ENCODE peak calls at places on chromosomes 5 and 9, in ten cellular contexts. One of them, this sample, is unnamed.

GRCh38 chr5:16431482-16431881 is 34.1 kb downstream of the ZNF622 start:
- DNase-seq in BE2C: no peak
- DNase-seq in CD8-positive, alpha-beta memory T cell: no peak
- DNase-seq in Peyer's patch: no peak
- DNase-seq in ascending aorta: no peak
- DNase-seq in GM23338: peak; percentile 17
- DNase-seq in HCT116: no peak
- DNase-seq in CD4-positive, CD25-positive, alpha-beta regulatory T cell: no peak
- DNase-seq in neural progenitor cell: peak; percentile 9
- DNase-seq in SK-N-SH: no peak
- DNase-seq in this sample: peak; percentile 47

GRCh38 chr5:150604010-150604409 is 36.5 kb upstream of the SYNPO start:
- DNase-seq in BE2C: no peak
- DNase-seq in CD8-positive, alpha-beta memory T cell: no peak
- DNase-seq in Peyer's patch: peak; percentile 11
- DNase-seq in ascending aorta: no peak
- DNase-seq in GM23338: no peak
- DNase-seq in HCT116: no peak
- DNase-seq in CD4-positive, CD25-positive, alpha-beta regulatory T cell: no peak
- DNase-seq in neural progenitor cell: no peak
- DNase-seq in SK-N-SH: no peak
- DNase-seq in this sample: no peak

GRCh38 chr9:127452481-127453092 is 1.3 kb downstream of the LRSAM1 start:
- DNase-seq in BE2C: peak; percentile 87
- DNase-seq in CD8-positive, alpha-beta memory T cell: no peak
- DNase-seq in Peyer's patch: peak; percentile 61
- DNase-seq in ascending aorta: peak; percentile 75
- DNase-seq in GM23338: no peak
- DNase-seq in HCT116: no peak
- DNase-seq in CD4-positive, CD25-positive, alpha-beta regulatory T cell: no peak
- DNase-seq in neural progenitor cell: no peak
- DNase-seq in SK-N-SH: peak; percentile 68
- DNase-seq in this sample: no peak

GRCh38 chr5:150350524-150351344 is 6.8 kb upstream of the TCOF1 start:
- DNase-seq in BE2C: peak; percentile 80
- DNase-seq in CD8-positive, alpha-beta memory T cell: peak; percentile 16
- DNase-seq in Peyer's patch: peak; percentile 77
- DNase-seq in ascending aorta: peak; percentile 71
- DNase-seq in GM23338: peak; percentile 94
- DNase-seq in HCT116: peak; percentile 76
- DNase-seq in CD4-positive, CD25-positive, alpha-beta regulatory T cell: peak; percentile 61
- DNase-seq in neural progenitor cell: peak; percentile 73
- DNase-seq in SK-N-SH: peak; percentile 82
- DNase-seq in this sample: peak; percentile 93

GRCh38 chr5:94021246-94021645 is 279.8 kb upstream of the POU5F2 start:
- DNase-seq in BE2C: no peak
- DNase-seq in CD8-positive, alpha-beta memory T cell: no peak
- DNase-seq in Peyer's patch: no peak
- DNase-seq in ascending aorta: no peak
- DNase-seq in GM23338: no peak
- DNase-seq in HCT116: peak; percentile 84
- DNase-seq in CD4-positive, CD25-positive, alpha-beta regulatory T cell: no peak
- DNase-seq in neural progenitor cell: no peak
- DNase-seq in SK-N-SH: peak; percentile 4
- DNase-seq in this sample: no peak

GRCh38 chr9:96087669-96088299 is 212.3 kb downstream of the ERCC6L2 start:
- DNase-seq in BE2C: no peak
- DNase-seq in CD8-positive, alpha-beta memory T cell: no peak
- DNase-seq in Peyer's patch: no peak
- DNase-seq in ascending aorta: no peak
- DNase-seq in GM23338: peak; percentile 67
- DNase-seq in HCT116: no peak
- DNase-seq in CD4-positive, CD25-positive, alpha-beta regulatory T cell: no peak
- DNase-seq in neural progenitor cell: peak; percentile 52
- DNase-seq in SK-N-SH: no peak
- DNase-seq in this sample: peak; percentile 82

GRCh38 chr5:35294976-35295375 is 64.7 kb upstream of the PRLR start:
- DNase-seq in BE2C: no peak
- DNase-seq in CD8-positive, alpha-beta memory T cell: no peak
- DNase-seq in Peyer's patch: no peak
- DNase-seq in ascending aorta: no peak
- DNase-seq in GM23338: no peak
- DNase-seq in HCT116: no peak
- DNase-seq in CD4-positive, CD25-positive, alpha-beta regulatory T cell: no peak
- DNase-seq in neural progenitor cell: peak; percentile 8
- DNase-seq in SK-N-SH: no peak
- DNase-seq in this sample: no peak

GRCh38 chr5:139905401-139905800 is 109.8 kb downstream of the PSD2 start:
- DNase-seq in BE2C: no peak
- DNase-seq in CD8-positive, alpha-beta memory T cell: no peak
- DNase-seq in Peyer's patch: no peak
- DNase-seq in ascending aorta: peak; percentile 46
- DNase-seq in GM23338: no peak
- DNase-seq in HCT116: no peak
- DNase-seq in CD4-positive, CD25-positive, alpha-beta regulatory T cell: no peak
- DNase-seq in neural progenitor cell: no peak
- DNase-seq in SK-N-SH: no peak
- DNase-seq in this sample: no peak

GRCh38 chr5:170201311-170201710 is 31.5 kb upstream of the C5orf58 start:
- DNase-seq in BE2C: no peak
- DNase-seq in CD8-positive, alpha-beta memory T cell: no peak
- DNase-seq in Peyer's patch: no peak
- DNase-seq in ascending aorta: no peak
- DNase-seq in GM23338: no peak
- DNase-seq in HCT116: no peak
- DNase-seq in CD4-positive, CD25-positive, alpha-beta regulatory T cell: no peak
- DNase-seq in neural progenitor cell: no peak
- DNase-seq in SK-N-SH: no peak
- DNase-seq in this sample: no peak

GRCh38 chr5:170211575-170212334 is 21.0 kb upstream of the C5orf58 start:
- DNase-seq in BE2C: no peak
- DNase-seq in CD8-positive, alpha-beta memory T cell: no peak
- DNase-seq in Peyer's patch: no peak
- DNase-seq in ascending aorta: no peak
- DNase-seq in GM23338: no peak
- DNase-seq in HCT116: no peak
- DNase-seq in CD4-positive, CD25-positive, alpha-beta regulatory T cell: no peak
- DNase-seq in neural progenitor cell: no peak
- DNase-seq in SK-N-SH: no peak
- DNase-seq in this sample: no peak

GRCh38 chr5:170206958-170207357 is 25.8 kb upstream of the C5orf58 start:
- DNase-seq in BE2C: no peak
- DNase-seq in CD8-positive, alpha-beta memory T cell: no peak
- DNase-seq in Peyer's patch: no peak
- DNase-seq in ascending aorta: no peak
- DNase-seq in GM23338: no peak
- DNase-seq in HCT116: no peak
- DNase-seq in CD4-positive, CD25-positive, alpha-beta regulatory T cell: no peak
- DNase-seq in neural progenitor cell: no peak
- DNase-seq in SK-N-SH: no peak
- DNase-seq in this sample: no peak
- H3K4me3 ChIP-seq in BE2C: no peak overlapping the region
- H3K4me3 ChIP-seq in CD8-positive, alpha-beta memory T cell: no peak overlapping the region
- H3K4me3 ChIP-seq in Peyer's patch: no peak overlapping the region
- H3K4me3 ChIP-seq in ascending aorta: no peak overlapping the region
- H3K4me3 ChIP-seq in GM23338: no peak overlapping the region
- H3K4me3 ChIP-seq in HCT116: no peak overlapping the region
- H3K4me3 ChIP-seq in CD4-positive, CD25-positive, alpha-beta regulatory T cell: no peak overlapping the region
- H3K4me3 ChIP-seq in neural progenitor cell: no peak overlapping the region
- H3K4me3 ChIP-seq in SK-N-SH: no peak overlapping the region
- H3K4me3 ChIP-seq in this sample: no peak overlapping the region

DNA sequence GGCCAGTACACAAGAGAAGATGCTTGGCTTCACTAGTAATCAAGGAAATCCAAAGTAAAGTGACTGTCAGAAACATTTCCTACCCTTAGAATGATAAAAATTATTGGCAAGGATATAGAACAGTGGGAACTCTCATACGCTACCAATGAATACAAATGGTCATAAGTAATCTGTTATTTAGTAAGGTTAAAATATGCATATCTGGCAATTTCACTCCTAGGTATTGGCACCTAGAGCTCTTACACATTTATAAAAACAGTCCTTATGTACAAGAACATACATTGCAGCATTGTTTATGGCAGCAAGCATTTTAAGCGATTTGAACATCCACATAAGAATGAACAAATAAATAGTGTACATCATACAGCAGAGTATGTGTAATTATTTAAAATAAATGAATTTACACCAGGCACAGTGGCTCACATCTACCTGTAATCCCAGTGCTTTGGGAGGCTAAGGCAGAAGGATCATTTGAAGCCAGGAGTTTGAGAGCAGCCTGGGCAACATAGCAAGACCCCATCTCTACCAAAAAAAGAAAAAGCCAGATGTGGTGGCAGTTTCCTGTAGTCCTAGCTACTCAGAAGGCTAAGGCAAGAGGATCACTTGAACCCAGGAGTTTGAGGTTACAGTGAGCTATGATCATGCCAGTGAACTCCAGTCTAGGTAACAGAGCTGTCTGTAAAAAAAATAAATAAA is 93.3 kb downstream of the NIPBL start:
- DNase-seq in BE2C: no peak
- DNase-seq in CD8-positive, alpha-beta memory T cell: no peak
- DNase-seq in Peyer's patch: no peak
- DNase-seq in ascending aorta: no peak
- DNase-seq in GM23338: no peak
- DNase-seq in HCT116: no peak
- DNase-seq in CD4-positive, CD25-positive, alpha-beta regulatory T cell: no peak
- DNase-seq in neural progenitor cell: no peak
- DNase-seq in SK-N-SH: no peak
- DNase-seq in this sample: no peak
- H3K36me3 ChIP-seq in BE2C: peaks cover 27% of the 10 kb centered on the region
- H3K36me3 ChIP-seq in CD8-positive, alpha-beta memory T cell: peaks cover 14% of the 10 kb centered on the region
- H3K36me3 ChIP-seq in Peyer's patch: peaks cover 61% of the 10 kb centered on the region
- H3K36me3 ChIP-seq in ascending aorta: peaks cover 39% of the 10 kb centered on the region
- H3K36me3 ChIP-seq in GM23338: no peaks in the 10 kb centered on the region
- H3K36me3 ChIP-seq in HCT116: peaks cover 4% of the 10 kb centered on the region
- H3K36me3 ChIP-seq in CD4-positive, CD25-positive, alpha-beta regulatory T cell: peaks cover 67% of the 10 kb centered on the region
- H3K36me3 ChIP-seq in neural progenitor cell: peaks cover 25% of the 10 kb centered on the region
- H3K36me3 ChIP-seq in SK-N-SH: peaks cover 54% of the 10 kb centered on the region
- H3K36me3 ChIP-seq in this sample: no peaks in the 10 kb centered on the region

GRCh38 chr5:122323738-122324137 is 11.7 kb downstream of the SNCAIP start:
- DNase-seq in BE2C: no peak
- DNase-seq in CD8-positive, alpha-beta memory T cell: no peak
- DNase-seq in Peyer's patch: no peak
- DNase-seq in ascending aorta: no peak
- DNase-seq in GM23338: no peak
- DNase-seq in HCT116: no peak
- DNase-seq in CD4-positive, CD25-positive, alpha-beta regulatory T cell: no peak
- DNase-seq in neural progenitor cell: no peak
- DNase-seq in SK-N-SH: no peak
- DNase-seq in this sample: no peak
- H3K4me3 ChIP-seq in BE2C: no peak overlapping the region
- H3K4me3 ChIP-seq in CD8-positive, alpha-beta memory T cell: no peak overlapping the region
- H3K4me3 ChIP-seq in Peyer's patch: no peak overlapping the region
- H3K4me3 ChIP-seq in ascending aorta: no peak overlapping the region
- H3K4me3 ChIP-seq in GM23338: no peak overlapping the region
- H3K4me3 ChIP-seq in HCT116: no peak overlapping the region
- H3K4me3 ChIP-seq in CD4-positive, CD25-positive, alpha-beta regulatory T cell: no peak overlapping the region
- H3K4me3 ChIP-seq in neural progenitor cell: no peak overlapping the region
- H3K4me3 ChIP-seq in SK-N-SH: no peak overlapping the region
- H3K4me3 ChIP-seq in this sample: no peak overlapping the region

DNA sequence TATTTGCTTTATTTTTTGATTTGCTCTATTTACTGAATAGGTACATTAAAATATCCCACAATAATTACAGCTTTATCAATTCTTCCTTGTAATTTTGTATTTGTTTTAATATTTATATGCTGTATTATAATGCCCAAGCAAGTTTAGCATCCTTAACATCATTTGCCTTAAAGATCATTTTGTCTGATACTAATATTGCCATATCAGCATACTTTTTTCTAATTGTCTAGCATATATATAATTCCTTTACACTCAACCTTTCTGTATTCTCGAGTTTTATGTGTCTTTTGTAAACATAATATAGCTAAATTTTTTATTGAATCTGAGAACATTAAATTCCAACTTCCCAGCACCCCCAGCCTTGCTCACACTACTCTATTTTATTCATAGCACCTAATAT is 64.7 kb downstream of the P4HA2 start:
- DNase-seq in BE2C: no peak
- DNase-seq in CD8-positive, alpha-beta memory T cell: no peak
- DNase-seq in Peyer's patch: no peak
- DNase-seq in ascending aorta: no peak
- DNase-seq in GM23338: no peak
- DNase-seq in HCT116: no peak
- DNase-seq in CD4-positive, CD25-positive, alpha-beta regulatory T cell: no peak
- DNase-seq in neural progenitor cell: no peak
- DNase-seq in SK-N-SH: no peak
- DNase-seq in this sample: no peak
- H3K36me3 ChIP-seq in BE2C: no peaks in the 10 kb centered on the region
- H3K36me3 ChIP-seq in CD8-positive, alpha-beta memory T cell: no peaks in the 10 kb centered on the region
- H3K36me3 ChIP-seq in Peyer's patch: no peaks in the 10 kb centered on the region
- H3K36me3 ChIP-seq in ascending aorta: no peaks in the 10 kb centered on the region
- H3K36me3 ChIP-seq in GM23338: no peaks in the 10 kb centered on the region
- H3K36me3 ChIP-seq in HCT116: no peaks in the 10 kb centered on the region
- H3K36me3 ChIP-seq in CD4-positive, CD25-positive, alpha-beta regulatory T cell: no peaks in the 10 kb centered on the region
- H3K36me3 ChIP-seq in neural progenitor cell: no peaks in the 10 kb centered on the region
- H3K36me3 ChIP-seq in SK-N-SH: no peaks in the 10 kb centered on the region
- H3K36me3 ChIP-seq in this sample: no peaks in the 10 kb centered on the region

GRCh38 chr9:571066-571465 is 270.4 kb upstream of the DMRT1 start:
- DNase-seq in BE2C: no peak
- DNase-seq in CD8-positive, alpha-beta memory T cell: no peak
- DNase-seq in Peyer's patch: no peak
- DNase-seq in ascending aorta: no peak
- DNase-seq in GM23338: no peak
- DNase-seq in HCT116: no peak
- DNase-seq in CD4-positive, CD25-positive, alpha-beta regulatory T cell: no peak
- DNase-seq in neural progenitor cell: no peak
- DNase-seq in SK-N-SH: no peak
- DNase-seq in this sample: no peak
- H3K4me3 ChIP-seq in BE2C: no peak overlapping the region
- H3K4me3 ChIP-seq in CD8-positive, alpha-beta memory T cell: no peak overlapping the region
- H3K4me3 ChIP-seq in Peyer's patch: no peak overlapping the region
- H3K4me3 ChIP-seq in ascending aorta: no peak overlapping the region
- H3K4me3 ChIP-seq in GM23338: no peak overlapping the region
- H3K4me3 ChIP-seq in HCT116: no peak overlapping the region
- H3K4me3 ChIP-seq in CD4-positive, CD25-positive, alpha-beta regulatory T cell: no peak overlapping the region
- H3K4me3 ChIP-seq in neural progenitor cell: no peak overlapping the region
- H3K4me3 ChIP-seq in SK-N-SH: no peak overlapping the region
- H3K4me3 ChIP-seq in this sample: no peak overlapping the region